ENCODE peak calls at places on chromosomes 2 and 18, in four cellular contexts. F, O, D and N are unnamed samples.

GRCh38 chr2:171522057-171522803 is at the start of gene CYBRD1:
- DNase-seq in F (peak), O (peak), D (peak), N (peak)

GRCh38 chr2:113892004-113892740 is 2.3 kb downstream of the ACTR3 start:
- DNase-seq in F (no peak), O (no peak), D (no peak), N (no peak)

GRCh38 chr2:15965564-15966019 is 25.2 kb downstream of the MYCN start:
- DNase-seq in F (no peak), O (no peak), D (no peak), N (no peak)

GRCh38 chr2:130759906-130760753 is 4.8 kb downstream of the AMER3 start:
- DNase-seq in F (no peak), O (no peak), D (peak), N (no peak)

GRCh38 chr2:79591281-79591680 is 78.4 kb downstream of the CTNNA2 start:
- DNase-seq in F (no peak), O (no peak), D (no peak), N (no peak)

GRCh38 chr2:25594991-25595390 is 78.4 kb downstream of the DTNB start:
- DNase-seq in F (no peak), O (no peak), D (no peak), N (no peak)

GRCh38 chr2:111634995-111635538 is 248.9 kb downstream of the ANAPC1 start:
- DNase-seq in F (no peak), O (no peak), D (no peak), N (no peak)

GRCh38 chr2:32485399-32485798 is 128.6 kb downstream of the BIRC6 start:
- DNase-seq in F (no peak), O (no peak), D (no peak), N (no peak)

GRCh38 chr2:134758632-134759031 is 39.8 kb upstream of the TMEM163 start:
- DNase-seq in F (no peak), O (no peak), D (no peak), N (no peak)

GRCh38 chr2:241844066-241844728 is 14.5 kb downstream of the PDCD1 start:
- DNase-seq in F (no peak), O (no peak), D (peak), N (peak)

GRCh38 chr2:163748420-163748819 is 12.6 kb upstream of the FIGN start:
- DNase-seq in F (no peak), O (no peak), D (no peak), N (no peak)

GRCh38 chr18:69564602-69565001 is 163.9 kb downstream of the DOK6 start:
- DNase-seq in F (no peak), O (no peak), D (no peak), N (no peak)

GRCh38 chr2:217049931-217050330 is 190.1 kb upstream of the TNP1 start:
- DNase-seq in F (no peak), O (no peak), D (no peak), N (no peak)

GRCh38 chr2:41832218-41832617 is 215.6 kb upstream of the PKDCC start:
- DNase-seq in F (no peak), O (no peak), D (no peak), N (no peak)

GRCh38 chr18:48866028-48866733 is 84.6 kb downstream of the SMAD7 start:
- DNase-seq in F (no peak), O (no peak), D (peak), N (no peak)

GRCh38 chr2:222733846-222734689 is 62.6 kb downstream of the MOGAT1 start:
- DNase-seq in F (no peak), O (no peak), D (no peak), N (no peak)

GRCh38 chr2:207408086-207408794 is 121.5 kb upstream of the CREB1 start:
- DNase-seq in F (peak), O (no peak), D (no peak), N (no peak)

GRCh38 chr18:33183136-33183535 is 257.4 kb downstream of the CCDC178 start:
- DNase-seq in F (no peak), O (no peak), D (no peak), N (no peak)

GRCh38 chr18:33184178-33184577 is 256.3 kb downstream of the CCDC178 start:
- DNase-seq in F (peak), O (no peak), D (no peak), N (no peak)

GRCh38 chr18:33181016-33181415 is 259.5 kb downstream of the CCDC178 start:
- DNase-seq in F (no peak), O (no peak), D (no peak), N (no peak)

DNA sequence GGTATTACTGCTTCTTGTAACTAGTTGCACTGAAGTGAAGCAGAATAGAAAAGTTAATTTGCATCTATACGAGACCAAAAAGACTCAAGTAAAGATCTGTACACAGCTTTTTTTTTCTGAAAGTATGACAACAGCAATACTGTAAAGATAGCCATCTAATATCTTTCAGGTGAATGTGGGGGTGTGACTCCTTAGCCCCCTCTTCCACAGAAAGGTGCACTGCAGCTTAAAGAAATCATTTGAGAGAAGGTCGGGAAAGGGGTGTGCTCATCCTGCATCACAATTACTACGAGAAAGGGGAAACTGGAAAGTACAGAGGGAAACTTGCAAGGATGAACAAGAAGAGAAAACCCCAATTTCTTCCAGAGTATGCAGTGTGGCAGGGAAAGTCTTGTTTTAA is 255.6 kb downstream of the CCDC178 start:
- DNase-seq in F (no peak), O (no peak), D (no peak), N (no peak)
- TF ChIP-seq CTCF in F (no peak), O (no peak), D (no peak), N (no peak)

GRCh38 chr18:59150236-59150635 is 10.6 kb downstream of the SEC11C start:
- DNase-seq in F (no peak), O (no peak), D (no peak), N (no peak)
- TF ChIP-seq CTCF in F (no peak), O (no peak), D (no peak), N (no peak)

DNA sequence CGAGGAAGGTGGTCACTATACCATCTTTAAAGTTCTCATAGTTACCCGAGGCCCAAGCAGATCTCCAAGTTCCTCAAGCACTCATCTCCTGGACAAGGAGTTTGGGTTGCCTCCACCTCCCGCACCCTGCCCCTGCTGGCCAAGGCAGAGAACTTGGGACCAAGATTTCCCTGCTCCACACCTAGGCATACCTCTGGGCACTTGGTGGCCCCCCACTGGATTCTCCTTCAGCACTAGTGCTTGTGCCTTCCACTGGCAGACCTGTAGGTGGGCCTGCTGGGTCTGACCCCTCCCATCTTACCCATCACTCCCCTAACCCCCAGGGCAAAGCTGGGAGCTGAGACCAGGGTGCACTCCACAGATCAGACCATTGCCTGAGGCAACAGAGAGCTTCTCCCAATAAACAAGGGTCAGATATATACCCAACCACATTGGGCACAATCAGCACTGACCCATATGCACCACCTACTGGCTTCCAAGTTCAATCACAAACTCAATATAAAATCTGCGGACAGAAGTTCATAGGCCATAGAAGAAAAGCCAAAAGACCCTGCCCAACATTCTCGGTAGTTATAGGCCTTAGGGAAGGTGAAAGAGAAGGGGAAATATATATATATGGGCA is 244.2 kb downstream of the EXOC6B start:
- DNase-seq in F (no peak), O (no peak), D (no peak), N (no peak)
- TF ChIP-seq CTCF in F (no peak), O (peak), D (no peak), N (no peak)

GRCh38 chr2:102187191-102188150 is 648 bp downstream of the IL1RL2 start:
- DNase-seq in F (no peak), O (peak), D (peak), N (no peak)
- TF ChIP-seq CTCF in F (no peak), O (peak), D (no peak), N (no peak)